ENCODE peak calls at places on chromosomes 3 and 15, in four cellular contexts. U is mesendoderm, I is H9, V is H1. M is an unnamed sample.

GRCh38 chr15:75590239-75590638 is 11.1 kb upstream of the PTPN9 start:
- DNase-seq in U (no peak), I (no peak), V (no peak), M (no peak)

GRCh38 chr15:70132148-70132547 is 34.4 kb upstream of the TLE3 start:
- DNase-seq in U (no peak), I (no peak), V (no peak), M (peak)

GRCh38 chr3:23668430-23668904 is 137.3 kb upstream of the UBE2E1 start:
- DNase-seq in U (no peak), I (no peak), V (no peak), M (peak)

GRCh38 chr3:127775398-127776109 is 46.8 kb downstream of the MGLL start:
- DNase-seq in U (no peak), I (no peak), V (no peak), M (peak)

GRCh38 chr15:50627351-50628055 is 59.1 kb downstream of the TRPM7 start:
- DNase-seq in U (no peak), I (no peak), V (no peak), M (peak)

GRCh38 chr3:50450135-50450911 is 53.1 kb downstream of the CACNA2D2 start:
- DNase-seq in U (no peak), I (no peak), V (no peak), M (peak)

GRCh38 chr15:68220967-68221366 is 8.6 kb downstream of the CLN6 start:
- DNase-seq in U (no peak), I (no peak), V (no peak), M (no peak)

GRCh38 chr15:41183580-41183979 is 47.0 kb downstream of the EXD1 start:
- DNase-seq in U (no peak), I (no peak), V (no peak), M (peak)

GRCh38 chr3:135034881-135035440 is 239.9 kb downstream of the EPHB1 start:
- DNase-seq in U (no peak), I (no peak), V (no peak), M (no peak)

GRCh38 chr3:169822091-169822490 is 9.4 kb upstream of the LRRC34 start:
- DNase-seq in U (no peak), I (no peak), V (no peak), M (no peak)

GRCh38 chr3:107797586-107797985 is 274.8 kb downstream of the BBX start:
- DNase-seq in U (no peak), I (no peak), V (no peak), M (no peak)

GRCh38 chr3:64207289-64208086 is 17.8 kb downstream of the PRICKLE2 start:
- DNase-seq in U (no peak), I (no peak), V (no peak), M (peak)

GRCh38 chr15:86743283-86743903 is 663.7 kb downstream of the AGBL1 start:
- DNase-seq in U (peak), I (peak), V (peak), M (no peak)

GRCh38 chr3:27312044-27312668 is 57.0 kb downstream of the NEK10 start:
- DNase-seq in U (peak), I (no peak), V (no peak), M (peak)

GRCh38 chr15:101463265-101463664 is 26.2 kb downstream of the PCSK6 start:
- DNase-seq in U (no peak), I (no peak), V (no peak), M (no peak)

GRCh38 chr3:73635254-73635653 is 10.5 kb upstream of the PDZRN3 start:
- DNase-seq in U (no peak), I (no peak), V (no peak), M (peak)

GRCh38 chr3:72217570-72217969 is 432.6 kb upstream of the PROK2 start:
- DNase-seq in U (no peak), I (no peak), V (no peak), M (no peak)

GRCh38 chr15:59522988-59523461 is 85.0 kb downstream of the FAM81A start:
- DNase-seq in U (peak), I (no peak), V (no peak), M (no peak)

GRCh38 chr15:96324192-96324895 is 6.2 kb upstream of the NR2F2 start:
- DNase-seq in U (no peak), I (no peak), V (no peak), M (peak)

GRCh38 chr15:31328425-31328998 is 1.9 kb downstream of the KLF13 start:
- DNase-seq in U (no peak), I (no peak), V (no peak), M (peak)

GRCh38 chr3:166829896-166830295 is 550.2 kb downstream of the ZBBX start:
- DNase-seq in U (no peak), I (no peak), V (no peak), M (no peak)

GRCh38 chr15:28935316-28935715 is 49.5 kb downstream of the APBA2 start:
- DNase-seq in U (peak), I (peak), V (no peak), M (no peak)

GRCh38 chr3:141625506-141625905 is 112.6 kb upstream of the RNF7 start:
- DNase-seq in U (no peak), I (no peak), V (no peak), M (peak)

GRCh38 chr3:72969766-72970165 is 26.8 kb upstream of the PPP4R2 start:
- DNase-seq in U (no peak), I (no peak), V (no peak), M (peak)

GRCh38 chr3:72767927-72768880 is 80.0 kb downstream of the SHQ1 start:
- DNase-seq in U (peak), I (no peak), V (no peak), M (no peak)

GRCh38 chr3:180362081-180362480 is 239.9 kb upstream of the TTC14 start:
- DNase-seq in U (no peak), I (no peak), V (no peak), M (no peak)
- H4K5ac ChIP-seq in U (no peak), I (no peak), V (no peak), M (no peak)

DNA sequence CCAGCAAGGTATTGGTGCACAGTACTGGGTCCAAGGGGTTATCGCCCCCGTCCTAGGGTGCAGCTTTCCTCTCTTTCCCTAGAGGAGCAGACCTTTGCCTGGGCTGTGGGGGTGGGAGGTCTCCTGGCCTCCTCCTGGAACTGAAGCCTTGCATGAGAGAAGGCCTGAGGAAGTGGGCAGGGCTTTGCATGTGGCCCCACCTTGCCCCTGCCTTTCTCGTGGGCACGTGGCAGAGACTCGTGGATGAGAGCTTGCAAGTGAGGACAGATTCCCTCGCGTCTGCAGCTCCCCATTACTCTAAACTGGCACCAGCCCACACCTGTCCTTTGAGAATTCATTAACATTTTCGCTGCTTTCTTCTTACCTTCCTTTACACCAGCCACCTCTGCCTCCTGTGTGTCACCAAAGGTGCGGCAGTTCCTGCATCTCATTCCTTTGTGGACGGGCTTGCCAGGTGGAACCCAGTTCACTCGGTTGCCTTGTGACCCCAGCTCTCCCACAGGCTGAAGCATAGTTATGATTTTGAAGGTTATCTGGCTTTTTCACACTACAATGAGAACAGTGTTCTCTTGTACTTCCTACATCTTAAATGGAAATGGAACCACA is 40.9 kb upstream of the NR2C2 start:
- DNase-seq in U (no peak), I (peak), V (no peak), M (no peak)
- H4K5ac ChIP-seq in U (no peak), I (no peak), V (no peak), M (no peak)

GRCh38 chr3:52333869-52334557 is 17.9 kb downstream of the DNAH1 start:
- DNase-seq in U (no peak), I (no peak), V (no peak), M (peak)
- H4K5ac ChIP-seq in U (no peak), I (no peak), V (no peak), M (no peak)

GRCh38 chr3:30186741-30187219 is 419.6 kb upstream of the TGFBR2 start:
- DNase-seq in U (no peak), I (no peak), V (no peak), M (no peak)
- H4K5ac ChIP-seq in U (no peak), I (no peak), V (no peak), M (no peak)

GRCh38 chr3:69532828-69533219 is 146.9 kb upstream of the FRMD4B start:
- DNase-seq in U (no peak), I (no peak), V (no peak), M (no peak)

GRCh38 chr3:69530554-69530953 is 144.7 kb upstream of the FRMD4B start:
- DNase-seq in U (no peak), I (no peak), V (no peak), M (no peak)

GRCh38 chr3:69535613-69536012 is 149.7 kb upstream of the FRMD4B start:
- DNase-seq in U (peak), I (peak), V (no peak), M (no peak)

GRCh38 chr3:69536306-69537020 is 150.6 kb upstream of the FRMD4B start:
- DNase-seq in U (no peak), I (peak), V (no peak), M (no peak)

GRCh38 chr3:69531975-69532827 is 146.3 kb upstream of the FRMD4B start:
- DNase-seq in U (no peak), I (no peak), V (no peak), M (no peak)
- H4K5ac ChIP-seq in U (no peak), I (no peak), V (no peak), M (no peak)

GRCh38 chr15:98555173-98555515 is 93.2 kb upstream of the IGF1R start:
- DNase-seq in U (no peak), I (no peak), V (no peak), M (no peak)
- H4K5ac ChIP-seq in U (no peak), I (no peak), V (no peak), M (no peak)

GRCh38 chr3:28637742-28638141 is 289.1 kb upstream of the AZI2 start:
- DNase-seq in U (no peak), I (no peak), V (no peak), M (no peak)
- H4K5ac ChIP-seq in U (no peak), I (no peak), V (no peak), M (no peak)

DNA sequence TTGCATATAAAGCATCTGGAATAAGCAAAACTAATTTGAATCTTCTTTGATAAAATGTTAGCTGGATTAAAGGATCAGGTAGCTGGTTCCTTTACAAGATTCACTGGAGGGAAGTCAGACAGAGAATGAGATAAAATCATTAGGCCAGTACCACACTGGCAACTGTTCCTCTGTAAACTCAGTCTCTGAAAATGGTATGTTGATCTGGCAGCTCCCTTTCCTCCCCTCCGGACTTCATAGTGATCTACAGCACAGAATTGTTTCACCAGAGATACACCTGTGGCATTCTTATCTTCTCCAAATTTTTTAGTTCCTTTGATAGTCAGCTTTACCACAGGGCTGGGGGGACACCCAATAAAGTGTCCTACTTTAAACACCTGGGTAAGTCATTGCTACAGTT is 304.4 kb upstream of the KCNH8 start:
- DNase-seq in U (no peak), I (no peak), V (no peak), M (no peak)
- H4K5ac ChIP-seq in U (no peak), I (no peak), V (no peak), M (no peak)

DNA sequence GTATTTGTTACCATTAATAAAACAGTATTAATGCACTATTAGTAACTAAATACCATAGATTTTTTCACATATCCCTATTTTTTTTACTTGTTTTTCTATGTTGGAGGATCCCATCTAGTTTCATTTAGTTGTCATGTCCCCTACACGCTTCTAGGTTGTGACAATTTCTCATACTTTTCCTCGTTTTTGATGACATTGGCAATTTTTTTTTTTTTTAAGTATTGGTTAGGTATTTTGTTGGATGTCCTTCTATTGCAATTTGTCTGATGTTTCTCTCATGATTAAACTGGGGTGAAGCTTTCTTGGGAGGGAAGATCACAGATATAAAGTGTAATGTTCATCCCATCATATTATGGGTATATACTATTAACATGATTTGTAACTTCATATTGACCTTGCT is 409.1 kb upstream of the CNTN6 start:
- DNase-seq in U (no peak), I (no peak), V (no peak), M (no peak)
- H4K5ac ChIP-seq in U (no peak), I (no peak), V (no peak), M (no peak)